ENCODE peak calls at places on chromosomes 4 and X, in seven cellular contexts. W is CD4-positive, alpha-beta memory T cell; B is substantia nigra; P is OCI-LY7; M is NCI-H2107; C is WTC11; G is fibroblast of the aortic adventitia. T is an unnamed sample.

GRCh38 chr4:76654796-76655195 is 219.8 kb downstream of the SHROOM3 start:
- DNase-seq in B (no peak), G (peak; percentile 47), M (no peak), P (no peak), W (no peak), C (no peak), T (no peak)

GRCh38 chr4:66052426-66052825 is 382.1 kb upstream of the EPHA5 start:
- DNase-seq in P (no peak), W (no peak), G (peak; percentile 52), C (no peak), M (no peak), B (no peak), T (no peak)

GRCh38 chrX:142076633-142077032 is 128.5 kb downstream of the MAGEC2 start:
- DNase-seq in C (no peak), P (no peak), W (no peak), G (no peak), B (no peak), M (no peak), T (no peak)

GRCh38 chr4:85522836-85523235 is 47.9 kb downstream of the ARHGAP24 start:
- DNase-seq in P (no peak), W (no peak), C (no peak), M (no peak), G (no peak), B (no peak), T (no peak)

GRCh38 chrX:10350221-10350620 is 193.4 kb downstream of the CLCN4 start:
- DNase-seq in B (no peak), C (no peak), G (no peak), W (no peak), P (no peak), M (no peak), T (no peak)

GRCh38 chr4:2322227-2322626 is 60.3 kb upstream of the MXD4 start:
- DNase-seq in C (no peak), G (no peak), W (no peak), B (no peak), P (no peak), M (no peak), T (no peak)

GRCh38 chr4:24924309-24924781 is 11.5 kb upstream of the CCDC149 start:
- DNase-seq in B (no peak), C (no peak), W (no peak), G (peak; percentile 98), P (no peak), M (no peak), T (no peak)

GRCh38 chr4:1246111-1246881 is 2.6 kb downstream of the CTBP1 start:
- DNase-seq in M (no peak), C (peak; percentile 11), P (peak; percentile 56), W (no peak), B (no peak), G (no peak), T (no peak)

GRCh38 chr4:40193018-40193571 is 3.7 kb upstream of the RHOH start:
- DNase-seq in B (no peak), C (no peak), W (peak; percentile 57), P (peak; percentile 84), G (no peak), M (no peak), T (no peak)

GRCh38 chr4:106160560-106160959 is 155.4 kb downstream of the TBCK start:
- DNase-seq in M (no peak), C (no peak), P (no peak), G (no peak), W (no peak), B (no peak), T (no peak)

GRCh38 chr4:100108869-100109268 is 81.4 kb downstream of the DDIT4L start:
- DNase-seq in W (no peak), G (no peak), P (no peak), M (no peak), B (no peak), C (no peak), T (no peak)

GRCh38 chrX:26411045-26411444 is 195.1 kb downstream of the MAGEB5 start:
- DNase-seq in P (no peak), M (no peak), G (no peak), C (no peak), W (no peak), B (no peak), T (no peak)

GRCh38 chrX:1582686-1583437 is 8.5 kb upstream of the AKAP17A start:
- DNase-seq in W (peak; percentile 64), P (peak; percentile 58), B (no peak), G (no peak), C (no peak), M (no peak), T (no peak)

GRCh38 chr4:123811763-123812390 is 415.3 kb downstream of the SPRY1 start:
- DNase-seq in M (no peak), P (peak; percentile 81), B (no peak), W (no peak), G (no peak), C (no peak), T (no peak)

GRCh38 chrX:134004038-134004437 is 18.6 kb upstream of the GPC3 start:
- DNase-seq in P (no peak), G (peak; percentile 36), M (no peak), C (no peak), B (no peak), W (no peak), T (no peak)

GRCh38 chr4:165506780-165507305 is 128.0 kb downstream of the CPE start:
- DNase-seq in B (no peak), G (peak; percentile 60), M (no peak), C (no peak), W (no peak), P (no peak), T (no peak)

GRCh38 chrX:15418041-15418706 is 34.0 kb upstream of the VEGFD start:
- DNase-seq in M (no peak), C (no peak), G (peak; percentile 93), B (no peak), P (no peak), W (no peak), T (no peak)

GRCh38 chr4:140195806-140196205 is 41.8 kb upstream of the MAML3 start:
- DNase-seq in C (no peak), G (no peak), P (peak; percentile 7), W (no peak), B (no peak), M (no peak), T (no peak)

GRCh38 chrX:64894454-64895038 is 81.7 kb downstream of the ZC4H2 start:
- DNase-seq in C (peak; percentile 57), G (no peak), B (no peak), M (no peak), P (peak; percentile 54), W (peak; percentile 21), T (peak; percentile 42)

GRCh38 chr4:158051401-158052235 is 121.2 kb downstream of the GASK1B start:
- DNase-seq in M (no peak), P (no peak), C (no peak), B (no peak), W (no peak), G (peak; percentile 99), T (no peak)

GRCh38 chr4:15765306-15765705 is 12.8 kb upstream of the CD38 start:
- DNase-seq in G (no peak), C (no peak), W (no peak), P (no peak), B (no peak), M (no peak), T (no peak)

T was measured in NT2/D1.